ENCODE peak calls at places on chromosome 4, in nine cellular contexts. G is cardiac fibroblast, D is Panc1, I is heart left ventricle, J is pancreas, L is choroid plexus epithelial cell, V is epithelial cell of esophagus, Z is astrocyte of the spinal cord, T is brain microvascular endothelial cell. S is an unnamed sample.

GRCh38 chr4:2591189-2591588 is 54.7 kb downstream of the FAM193A start:
- DNase-seq in G (peak), D (no peak), I (no peak), J (no peak), L (peak), V (no peak), Z (no peak), T (no peak), S (no peak)

GRCh38 chr4:8580321-8581093 is at the start of gene GPR78:
- DNase-seq in G (peak), D (no peak), I (peak), J (peak), L (peak), V (peak), Z (peak), T (peak), S (peak)

GRCh38 chr4:26452565-26453531 is 37.4 kb downstream of the CCKAR start:
- DNase-seq in G (no peak), D (no peak), I (no peak), J (peak), L (no peak), V (peak), Z (no peak), T (no peak), S (peak)

GRCh38 chr4:185597532-185598188 is 62.4 kb upstream of the PDLIM3 start:
- DNase-seq in G (peak), D (peak), I (peak), J (peak), L (peak), V (peak), Z (peak), T (peak), S (peak)

GRCh38 chr4:112604590-112604989 is 32.1 kb downstream of the ZGRF1 start:
- DNase-seq in G (peak), D (peak), I (peak), J (no peak), L (peak), V (peak), Z (peak), T (peak), S (peak)

GRCh38 chr4:5573965-5574364 is 134.4 kb downstream of the EVC2 start:
- DNase-seq in G (no peak), D (no peak), I (no peak), J (no peak), L (no peak), V (no peak), Z (no peak), T (no peak), S (no peak)

GRCh38 chr4:74794341-74794801 is at the start of gene BTC:
- DNase-seq in G (peak), D (peak), I (peak), J (peak), L (peak), V (peak), Z (peak), T (no peak), S (peak)

GRCh38 chr4:5990446-5991160 is 27.6 kb downstream of the C4orf50 start:
- DNase-seq in G (no peak), D (no peak), I (no peak), J (no peak), L (no peak), V (no peak), Z (no peak), T (no peak), S (no peak)

GRCh38 chr4:165839615-165840333 is 33.3 kb upstream of the TLL1 start:
- DNase-seq in G (no peak), D (no peak), I (no peak), J (no peak), L (no peak), V (peak), Z (no peak), T (no peak), S (peak)

GRCh38 chr4:181478675-181479074 is 764.5 kb upstream of the TENM3 start:
- DNase-seq in G (no peak), D (no peak), I (no peak), J (no peak), L (no peak), V (no peak), Z (no peak), T (no peak), S (no peak)

GRCh38 chr4:78610546-78611214 is 59.1 kb downstream of the ANXA3 start:
- DNase-seq in G (peak), D (no peak), I (no peak), J (no peak), L (peak), V (no peak), Z (no peak), T (no peak), S (no peak)

GRCh38 chr4:137015759-137016409 is 516.4 kb downstream of the PCDH18 start:
- DNase-seq in G (no peak), D (no peak), I (no peak), J (no peak), L (no peak), V (no peak), Z (no peak), T (no peak), S (no peak)

GRCh38 chr4:53130896-53131561 is 234.8 kb downstream of the SCFD2 start:
- DNase-seq in G (no peak), D (no peak), I (no peak), J (no peak), L (no peak), V (no peak), Z (no peak), T (no peak), S (no peak)

GRCh38 chr4:17030543-17030942 is 132.1 kb upstream of the LDB2 start:
- DNase-seq in G (peak), D (no peak), I (no peak), J (no peak), L (peak), V (peak), Z (peak), T (peak), S (peak)

GRCh38 chr4:88130544-88131305 is 27.7 kb downstream of the ABCG2 start:
- DNase-seq in G (no peak), D (no peak), I (no peak), J (no peak), L (no peak), V (no peak), Z (no peak), T (no peak), S (no peak)

GRCh38 chr4:178633263-178633662 is 1191.0 kb upstream of the AGA start:
- DNase-seq in G (no peak), D (no peak), I (no peak), J (no peak), L (no peak), V (peak), Z (no peak), T (no peak), S (no peak)
- TF ChIP-seq CTCF in G (no peak), D (peak), I (no peak), J (no peak), L (no peak), V (no peak), Z (no peak), T (no peak), S (no peak)

DNA sequence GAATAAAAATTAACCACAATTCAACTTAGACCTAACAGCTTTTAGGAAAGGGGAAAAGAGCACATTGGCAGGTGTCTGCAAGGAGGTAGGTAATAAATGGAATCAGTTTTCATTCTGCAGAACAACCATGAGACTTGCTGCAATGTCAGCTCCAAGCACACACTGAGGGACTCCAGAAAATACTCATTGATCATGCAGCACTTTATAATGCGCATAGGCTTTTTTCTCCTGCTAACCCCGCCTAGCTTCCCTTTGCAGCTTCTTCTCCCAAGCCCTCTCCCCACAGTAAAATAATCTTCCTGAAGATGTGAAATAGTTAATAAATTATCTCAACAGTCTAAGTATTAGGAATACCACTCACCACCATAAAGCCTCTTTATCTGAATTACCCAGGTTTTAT is 36.9 kb downstream of the ANKRD17 start:
- DNase-seq in G (no peak), D (no peak), I (no peak), J (no peak), L (no peak), V (no peak), Z (no peak), T (no peak), S (no peak)
- H3K4me3 ChIP-seq in G (no peak), D (peak), I (peak), J (peak), L (peak), V (peak), Z (peak), T (peak), S (no peak)

DNA sequence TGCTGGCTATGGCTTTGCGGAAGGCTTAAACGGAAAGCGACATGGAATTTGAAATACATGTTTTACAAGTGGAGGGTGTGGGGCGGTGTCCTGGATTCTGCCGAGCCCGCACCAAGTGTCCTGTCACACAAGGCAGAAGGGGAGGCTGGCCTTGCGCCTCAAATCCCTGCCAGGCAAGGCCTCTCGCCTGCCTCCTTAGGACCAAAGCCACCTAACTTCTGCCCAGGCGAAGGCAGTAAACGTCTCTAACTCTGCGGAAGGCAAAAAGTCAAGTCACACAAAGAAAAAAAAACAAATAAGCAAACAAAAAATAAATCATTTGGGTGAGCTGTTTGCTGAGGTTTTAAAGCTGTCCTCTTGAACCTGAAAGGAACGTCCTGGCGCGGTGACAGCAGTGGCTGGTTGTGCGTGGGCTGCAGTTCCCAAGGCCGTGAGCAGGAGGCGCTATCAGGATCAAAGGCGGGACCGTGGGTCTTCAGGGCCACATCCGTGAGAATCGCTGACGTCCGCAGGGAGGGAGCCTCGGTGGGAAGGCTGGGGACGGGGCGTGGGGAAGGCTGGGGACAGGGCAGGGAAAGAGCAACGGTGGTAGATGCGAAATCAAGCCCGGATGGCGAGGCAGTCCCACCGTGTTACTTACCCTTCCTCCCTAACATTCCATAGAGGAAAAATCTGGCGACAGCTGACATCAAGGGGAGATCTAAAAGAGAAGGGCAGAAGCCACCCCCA is 99.1 kb downstream of the TRAPPC11 start:
- DNase-seq in G (peak), D (no peak), I (peak), J (peak), L (peak), V (no peak), Z (no peak), T (no peak), S (no peak)
- TF ChIP-seq CTCF in G (peak), D (peak), I (peak), J (no peak), L (peak), V (peak), Z (peak), T (peak), S (peak)

DNA sequence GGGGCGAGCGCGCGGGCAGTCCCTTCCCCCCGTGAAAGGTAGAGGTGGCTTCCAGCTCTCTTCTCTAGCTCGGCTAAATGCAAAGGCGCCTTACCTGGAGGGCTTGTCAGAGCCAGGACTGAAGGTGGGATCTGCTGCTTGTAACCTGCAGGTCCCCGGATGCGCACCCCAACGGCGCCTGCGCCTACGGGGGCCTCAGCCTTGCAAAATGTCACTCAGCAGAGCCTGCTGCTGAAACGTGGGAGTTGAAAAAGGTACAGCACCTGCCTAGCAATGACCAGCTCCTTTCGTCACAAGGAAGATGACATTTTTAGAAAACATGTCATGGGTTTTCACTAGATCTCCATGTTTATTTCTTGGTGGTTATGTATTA is 583 bp downstream of the ABHD18 start:
- DNase-seq in G (peak), D (no peak), I (peak), J (peak), L (peak), V (peak), Z (no peak), T (peak), S (peak)
- H3K4me3 ChIP-seq in G (peak), D (peak), I (peak), J (peak), L (peak), V (peak), Z (peak), T (peak), S (peak)

GRCh38 chr4:115234405-115235093 is 121.1 kb upstream of the NDST4 start:
- DNase-seq in G (no peak), D (no peak), I (no peak), J (no peak), L (peak), V (peak), Z (peak), T (no peak), S (peak)
- TF ChIP-seq CTCF in G (no peak), D (no peak), I (no peak), J (no peak), L (no peak), V (peak), Z (peak), T (peak), S (peak)

DNA sequence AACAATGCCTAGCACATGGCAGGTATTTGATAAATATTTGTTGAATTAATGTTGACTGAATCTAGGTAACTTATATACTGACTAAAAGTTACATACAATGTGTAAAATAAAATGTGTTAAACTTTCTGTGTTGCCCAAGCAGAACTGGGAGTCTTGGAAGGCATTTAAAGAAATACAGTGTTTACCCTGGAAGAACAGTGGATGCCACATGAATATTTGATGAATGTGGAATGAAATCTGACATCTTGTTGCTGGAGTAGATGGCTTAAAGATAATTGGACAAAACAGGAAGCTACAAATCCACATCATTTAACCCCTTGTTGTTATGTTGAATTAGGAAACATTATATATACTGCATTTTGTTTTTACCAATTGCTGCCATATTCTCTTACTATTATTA is 39.9 kb upstream of the SCOC start:
- DNase-seq in G (no peak), D (no peak), I (no peak), J (no peak), L (no peak), V (no peak), Z (no peak), T (no peak), S (no peak)
- H3K4me3 ChIP-seq in G (no peak), D (no peak), I (no peak), J (no peak), L (no peak), V (no peak), Z (no peak), T (no peak), S (no peak)

GRCh38 chr4:19026281-19026680 is 1004.7 kb upstream of the LCORL start:
- DNase-seq in G (no peak), D (no peak), I (no peak), J (peak), L (peak), V (no peak), Z (peak), T (no peak), S (no peak)
- TF ChIP-seq CTCF in G (no peak), D (no peak), I (no peak), J (no peak), L (no peak), V (no peak), Z (peak), T (no peak), S (no peak)

DNA sequence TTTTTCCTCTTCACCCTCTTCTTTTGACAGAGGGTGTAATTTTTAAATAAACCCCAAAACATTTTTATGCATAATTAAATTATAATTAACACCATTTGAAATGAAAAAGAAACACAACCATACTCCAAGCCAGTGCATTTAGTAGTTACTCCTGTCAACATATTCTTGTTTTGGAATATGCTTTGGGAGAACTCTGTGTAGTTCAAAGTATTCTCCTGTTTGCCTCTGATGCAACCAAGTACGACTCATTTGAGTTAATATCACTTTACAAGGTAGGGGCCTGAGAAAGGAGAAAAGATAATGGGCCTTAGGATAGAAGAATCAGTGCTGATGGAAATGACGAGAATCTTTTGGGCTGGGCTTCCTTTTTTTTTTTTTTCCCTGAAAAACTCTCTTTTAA is 2.7 kb downstream of the PTPN13 start:
- DNase-seq in G (peak), D (no peak), I (no peak), J (no peak), L (peak), V (peak), Z (peak), T (no peak), S (peak)
- H3K4me3 ChIP-seq in G (no peak), D (no peak), I (no peak), J (no peak), L (no peak), V (peak), Z (no peak), T (no peak), S (peak)

S was measured in bronchial epithelial cell.